ENCODE peak calls at places on chromosomes 11 and 22, in ten cellular contexts. R, G, A, Y, U, L, H, F, N and P are unnamed samples.

GRCh38 chr11:122276221-122276620 is 160.2 kb upstream of the BLID start:
- DNase-seq in R (peak; percentile 54), G (no peak), A (no peak), Y (no peak), U (no peak), L (no peak), H (no peak), F (no peak), N (no peak), P (no peak)

GRCh38 chr11:88246680-88247079 is 71.4 kb upstream of the RAB38 start:
- DNase-seq in R (peak; percentile 95), G (no peak), A (no peak), Y (no peak), U (no peak), L (peak; percentile 86), H (no peak), F (no peak), N (no peak), P (peak; percentile 92)

GRCh38 chr11:77324508-77324907 is 23.0 kb upstream of the GDPD4 start:
- DNase-seq in R (no peak), G (no peak), A (no peak), Y (no peak), U (no peak), L (peak; percentile 76), H (no peak), F (no peak), N (no peak), P (no peak)

GRCh38 chr11:102155676-102156075 is 45.4 kb downstream of the YAP1 start:
- DNase-seq in R (no peak), G (no peak), A (no peak), Y (no peak), U (no peak), L (peak; percentile 51), H (no peak), F (no peak), N (no peak), P (peak; percentile 44)

GRCh38 chr11:66847461-66848232 is 4.4 kb downstream of the RCE1 start:
- DNase-seq in R (no peak), G (peak; percentile 58), A (peak; percentile 54), Y (no peak), U (peak; percentile 4), L (no peak), H (peak; percentile 45), F (no peak), N (peak; percentile 42), P (no peak)

GRCh38 chr11:119742263-119742861 is 13.4 kb upstream of the NECTIN1 start:
- DNase-seq in R (no peak), G (peak; percentile 82), A (no peak), Y (no peak), U (no peak), L (no peak), H (peak; percentile 89), F (no peak), N (no peak), P (no peak)

GRCh38 chr11:110367571-110367970 is 62.2 kb upstream of the FDX1 start:
- DNase-seq in R (no peak), G (no peak), A (no peak), Y (no peak), U (no peak), L (no peak), H (no peak), F (no peak), N (no peak), P (peak; percentile 40)

GRCh38 chr22:17922925-17923898 is 101.1 kb downstream of the MICAL3 start:
- DNase-seq in R (peak; percentile 97), G (no peak), A (no peak), Y (no peak), U (no peak), L (peak; percentile 89), H (no peak), F (no peak), N (peak; percentile 80), P (no peak)

GRCh38 chr11:8558436-8558835 is 35.6 kb downstream of the STK33 start:
- DNase-seq in R (no peak), G (no peak), A (no peak), Y (no peak), U (no peak), L (no peak), H (no peak), F (no peak), N (no peak), P (no peak)

GRCh38 chr22:20456722-20457076 is 19.1 kb upstream of the SCARF2 start:
- DNase-seq in R (no peak), G (peak; percentile 33), A (peak; percentile 34), Y (no peak), U (no peak), L (no peak), H (no peak), F (no peak), N (no peak), P (no peak)

DNA sequence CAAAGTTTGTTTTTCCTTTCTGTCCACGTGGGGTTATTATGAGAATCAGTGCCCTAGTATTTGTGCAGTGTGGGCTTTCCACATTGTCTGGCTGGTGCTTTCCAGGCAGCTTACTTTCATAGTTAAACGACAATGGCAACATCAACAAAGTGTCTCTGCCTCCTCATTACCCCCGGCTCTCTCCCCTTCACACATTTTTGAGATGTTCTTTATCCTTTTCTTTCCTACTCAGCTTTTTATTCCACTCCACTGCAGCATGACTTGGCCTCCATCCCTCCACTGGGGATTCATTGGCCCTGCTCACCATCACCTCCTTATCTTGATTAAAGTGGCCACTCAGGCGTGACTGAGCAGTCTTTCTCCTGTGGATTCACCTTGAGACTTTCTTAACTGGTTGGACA is 19.1 kb downstream of the SPECC1L start:
- DNase-seq in R (peak; percentile 48), G (no peak), A (no peak), Y (no peak), U (no peak), L (no peak), H (no peak), F (no peak), N (no peak), P (no peak)
- H3K4me3 ChIP-seq in R (no peak overlapping the region), G (no peak overlapping the region), A (peak overlapping the region; percentile 1), Y (no peak overlapping the region), U (peak overlapping the region; percentile 11), L (no peak overlapping the region), H (no peak overlapping the region), F (peak overlapping the region; percentile 27), N (no peak overlapping the region), P (no peak overlapping the region)

DNA sequence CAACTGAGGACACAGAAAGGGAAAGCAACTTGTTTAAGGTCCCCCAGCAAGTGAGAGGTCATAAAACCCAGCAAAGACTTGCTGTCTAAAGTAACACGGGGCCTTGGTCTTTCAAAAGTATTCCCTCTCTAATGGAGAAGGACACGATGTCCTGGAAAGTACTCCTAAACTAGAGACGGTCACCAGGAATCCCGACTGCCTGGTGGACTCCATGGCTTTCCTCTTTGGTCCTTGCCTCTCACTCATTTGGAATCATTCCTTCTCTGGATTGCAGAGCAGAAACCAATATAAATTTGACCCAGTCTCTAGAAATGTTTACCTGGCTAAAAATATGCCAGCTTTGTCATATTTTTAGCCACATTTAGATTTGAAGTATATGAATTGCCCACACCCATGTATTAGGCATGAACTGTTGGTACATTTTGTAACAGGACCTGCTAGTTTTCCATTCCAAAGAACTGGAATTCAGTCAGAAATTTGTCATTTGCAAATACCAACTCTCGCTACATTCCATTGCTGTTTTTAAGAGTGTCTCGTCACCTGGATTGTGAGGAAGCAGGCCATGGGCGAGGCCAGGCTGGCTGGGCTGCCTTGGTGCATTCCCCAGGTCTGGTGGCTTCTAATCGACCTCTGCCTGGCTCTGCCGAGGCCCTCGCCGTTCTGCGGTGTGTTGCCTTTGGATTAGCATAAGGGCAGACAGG is 12.9 kb downstream of the NAV2 start:
- DNase-seq in R (peak; percentile 26), G (peak; percentile 91), A (peak; percentile 87), Y (no peak), U (no peak), L (no peak), H (no peak), F (no peak), N (peak; percentile 51), P (peak; percentile 20)
- H3K4me3 ChIP-seq in R (no peak overlapping the region), G (no peak overlapping the region), A (no peak overlapping the region), Y (no peak overlapping the region), U (no peak overlapping the region), L (no peak overlapping the region), H (no peak overlapping the region), F (no peak overlapping the region), N (no peak overlapping the region), P (no peak overlapping the region)

DNA sequence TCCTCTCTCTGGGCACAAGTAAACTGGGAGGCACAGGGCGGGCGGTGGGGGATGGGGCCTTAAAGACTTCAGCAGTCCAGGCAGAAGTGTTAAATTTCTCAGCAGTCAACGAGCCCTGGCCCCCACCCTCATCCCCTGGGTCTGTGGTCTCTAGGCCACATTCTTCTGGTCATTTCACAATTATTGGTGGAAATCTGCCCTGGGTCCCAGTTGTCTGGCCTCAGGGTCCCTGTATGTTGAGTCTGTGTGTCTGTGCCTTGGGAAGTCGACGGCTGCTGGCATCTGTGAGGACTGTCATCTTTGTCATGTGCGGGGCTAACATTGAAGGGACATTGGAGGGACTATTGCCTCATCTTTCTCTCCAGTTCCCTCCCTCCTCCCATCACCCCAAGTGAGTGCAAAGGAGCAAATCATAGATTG is 1.7 kb downstream of the TSPAN18 start:
- DNase-seq in R (no peak), G (no peak), A (no peak), Y (no peak), U (peak; percentile 16), L (no peak), H (peak; percentile 81), F (no peak), N (no peak), P (no peak)
- H3K4me3 ChIP-seq in R (no peak overlapping the region), G (no peak overlapping the region), A (no peak overlapping the region), Y (peak overlapping the region; percentile 99), U (peak overlapping the region; percentile 77), L (no peak overlapping the region), H (peak overlapping the region; percentile 80), F (peak overlapping the region; percentile 96), N (no peak overlapping the region), P (no peak overlapping the region)

GRCh38 chr11:37500425-37500824 is 902.4 kb upstream of the RAG2 start:
- DNase-seq in R (peak; percentile 44), G (no peak), A (no peak), Y (no peak), U (no peak), L (peak; percentile 31), H (no peak), F (no peak), N (no peak), P (peak; percentile 89)

GRCh38 chr11:37504925-37505324 is 906.9 kb upstream of the RAG2 start:
- DNase-seq in R (peak; percentile 97), G (no peak), A (no peak), Y (no peak), U (no peak), L (peak; percentile 95), H (no peak), F (no peak), N (no peak), P (peak; percentile 97)

GRCh38 chr11:37504066-37504611 is 906.1 kb upstream of the RAG2 start:
- DNase-seq in R (peak; percentile 98), G (no peak), A (no peak), Y (no peak), U (no peak), L (peak; percentile 90), H (peak; percentile 37), F (no peak), N (no peak), P (peak; percentile 94)

GRCh38 chr11:37503411-37504065 is 905.5 kb upstream of the RAG2 start:
- DNase-seq in R (no peak), G (no peak), A (no peak), Y (no peak), U (no peak), L (no peak), H (no peak), F (no peak), N (no peak), P (no peak)

DNA sequence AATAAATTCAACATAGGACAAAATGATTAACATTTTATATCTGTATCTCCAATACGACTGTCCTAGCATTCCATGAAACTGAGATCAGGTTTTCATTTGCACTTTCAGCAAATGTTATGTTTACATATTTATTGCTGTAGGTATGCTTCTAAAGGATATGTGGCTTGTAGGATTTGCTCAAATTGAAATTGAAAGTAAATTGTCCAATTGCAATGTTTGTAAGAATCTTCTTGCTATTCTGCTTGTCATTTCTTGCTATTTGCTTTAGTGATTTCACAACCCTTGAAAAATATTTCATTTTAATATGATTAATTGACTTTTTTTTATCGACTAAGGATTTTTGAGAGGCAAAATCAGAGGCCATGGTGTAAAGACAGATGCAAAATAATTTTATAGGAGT is 904.2 kb upstream of the RAG2 start:
- DNase-seq in R (no peak), G (no peak), A (no peak), Y (no peak), U (no peak), L (peak; percentile 53), H (no peak), F (no peak), N (no peak), P (peak; percentile 18)
- H3K4me3 ChIP-seq in R (no peak overlapping the region), G (no peak overlapping the region), A (no peak overlapping the region), Y (no peak overlapping the region), U (no peak overlapping the region), L (no peak overlapping the region), H (no peak overlapping the region), F (no peak overlapping the region), N (no peak overlapping the region), P (no peak overlapping the region)